ENCODE peak calls at places on chromosomes 1 and 21, in six cellular contexts. X, B, E, H, Q and T are unnamed samples. For H3K4me1, the result is how much of the 10 kb centered on the place peaks cover.

GRCh38 chr1:20109223-20109856 is 10.0 kb downstream of the PLA2G2D start:
- DNase-seq in H (no peak), Q (no peak), E (no peak), X (no peak), B (no peak), T (no peak)

GRCh38 chr21:32370971-32371766 is 21.6 kb downstream of the URB1 start:
- DNase-seq in X (no peak), H (no peak), Q (no peak), B (no peak), E (no peak), T (no peak)

GRCh38 chr1:111747282-111747734 is 8.1 kb upstream of the INKA2 start:
- DNase-seq in X (peak), B (peak), H (no peak), E (peak), Q (no peak), T (peak)

GRCh38 chr1:63322248-63322943 is at the start of gene FOXD3:
- DNase-seq in X (peak), E (peak), B (peak), Q (peak), H (peak), T (peak)

GRCh38 chr1:184513966-184514365 is 127.1 kb downstream of the C1orf21 start:
- DNase-seq in Q (peak), X (peak), H (no peak), E (no peak), B (peak), T (no peak)

GRCh38 chr1:47598357-47598756 is 160.5 kb downstream of the FOXD2 start:
- DNase-seq in H (peak), E (no peak), B (no peak), X (no peak), Q (no peak), T (no peak)

GRCh38 chr21:33578959-33579542 is 9.4 kb downstream of the DONSON start:
- DNase-seq in B (no peak), E (no peak), H (no peak), X (peak), Q (no peak), T (no peak)

GRCh38 chr1:223188618-223189356 is 45.7 kb upstream of the TLR5 start:
- DNase-seq in B (no peak), H (no peak), Q (no peak), X (no peak), E (no peak), T (no peak)

GRCh38 chr1:85027242-85027983 is 20.9 kb downstream of the MCOLN3 start:
- DNase-seq in B (no peak), X (peak), H (no peak), E (no peak), Q (no peak), T (no peak)

GRCh38 chr1:79895573-79895972 is 889.0 kb upstream of the ADGRL4 start:
- DNase-seq in X (no peak), E (no peak), Q (no peak), H (no peak), B (no peak), T (no peak)

GRCh38 chr1:51792864-51793263 is 85.7 kb downstream of the NRDC start:
- DNase-seq in Q (no peak), B (no peak), H (no peak), X (peak), E (no peak), T (no peak)

GRCh38 chr1:62429581-62429980 is 7.3 kb upstream of the USP1 start:
- DNase-seq in B (no peak), E (no peak), X (no peak), H (no peak), Q (no peak), T (no peak)

GRCh38 chr1:11448375-11449085 is 30.4 kb upstream of the DISP3 start:
- DNase-seq in X (peak), H (no peak), E (no peak), B (no peak), Q (no peak), T (no peak)

GRCh38 chr1:158506369-158506987 is 34.5 kb downstream of the OR10R2 start:
- DNase-seq in X (peak), E (peak), B (peak), H (no peak), Q (no peak), T (peak)

GRCh38 chr21:42636535-42636914 is 16.9 kb upstream of the PDE9A start:
- DNase-seq in E (no peak), Q (no peak), X (peak), B (no peak), H (no peak), T (no peak)

GRCh38 chr1:87149166-87150065 is 179.3 kb upstream of the LMO4 start:
- DNase-seq in B (no peak), X (peak), H (no peak), E (no peak), Q (no peak), T (no peak)

GRCh38 chr1:168720839-168721238 is 8.2 kb downstream of the DPT start:
- DNase-seq in H (no peak), X (no peak), Q (no peak), B (no peak), E (no peak), T (no peak)

GRCh38 chr1:19072285-19072981 is 116.0 kb upstream of the IFFO2 start:
- DNase-seq in X (no peak), H (no peak), E (no peak), Q (no peak), B (no peak), T (no peak)
- H3K4me1 ChIP-seq in X (under half), H (under half), E (under half), Q (under half), B (under half), T (half or more)

DNA sequence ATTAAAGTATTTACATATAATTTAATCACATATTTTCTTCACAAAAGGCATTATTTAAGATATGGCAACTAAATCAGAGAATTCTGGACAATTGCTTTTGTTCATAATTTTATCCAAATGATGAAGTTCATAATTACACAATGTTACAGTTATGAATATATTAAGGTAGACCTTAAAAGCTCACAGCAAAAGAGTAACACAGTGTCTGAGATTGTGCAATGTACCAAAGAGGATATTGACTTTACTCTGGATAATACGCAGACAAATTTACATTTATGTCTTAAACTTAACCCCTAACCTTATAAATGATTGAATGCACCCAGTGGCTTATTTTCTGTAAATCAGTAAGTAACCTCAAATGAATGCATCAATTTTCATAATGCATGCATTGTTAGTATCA is 216.2 kb upstream of the SAMSN1 start:
- DNase-seq in Q (no peak), B (no peak), X (no peak), E (no peak), H (no peak), T (no peak)
- H3K4me1 ChIP-seq in Q (under half), B (under half), X (under half), E (under half), H (under half), T (under half)

GRCh38 chr1:58884706-58885661 is 101.1 kb upstream of the JUN start:
- DNase-seq in H (no peak), E (peak), Q (peak), X (no peak), B (no peak), T (peak)
- H3K4me1 ChIP-seq in H (half or more), E (under half), Q (under half), X (under half), B (under half), T (half or more)

GRCh38 chr1:174274452-174274851 is 115.1 kb downstream of the RABGAP1L start:
- DNase-seq in Q (no peak), H (no peak), E (no peak), B (no peak), X (no peak), T (no peak)
- H3K4me1 ChIP-seq in Q (under half), H (under half), E (under half), B (under half), X (under half), T (under half)

GRCh38 chr1:154411525-154411924 is 6.4 kb downstream of the IL6R start:
- DNase-seq in H (no peak), Q (no peak), B (no peak), E (no peak), X (no peak), T (no peak)
- H3K4me1 ChIP-seq in H (half or more), Q (under half), B (under half), E (under half), X (under half), T (under half)

DNA sequence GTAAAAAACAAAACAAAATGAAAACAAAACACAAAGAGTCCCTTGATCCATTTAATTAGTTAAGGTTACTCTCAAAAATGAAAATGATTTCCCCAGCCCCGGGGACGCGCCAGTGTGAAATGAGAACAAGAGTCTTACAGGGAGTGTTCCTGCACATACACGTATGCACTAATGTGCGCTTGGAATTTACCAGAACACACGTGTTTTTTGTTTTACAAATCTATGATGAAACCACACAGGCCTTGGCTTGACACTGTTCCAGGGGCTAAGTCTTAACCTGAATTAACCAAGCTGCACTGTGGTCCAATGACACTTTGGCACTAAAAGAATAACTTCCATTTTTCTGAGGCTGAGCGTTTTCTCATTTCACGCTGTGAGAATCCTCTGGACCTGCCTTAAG is 63.7 kb downstream of the SLC45A1 start:
- DNase-seq in H (no peak), X (no peak), B (no peak), E (no peak), Q (peak), T (no peak)
- H3K4me1 ChIP-seq in H (half or more), X (half or more), B (under half), E (half or more), Q (half or more), T (under half)

DNA sequence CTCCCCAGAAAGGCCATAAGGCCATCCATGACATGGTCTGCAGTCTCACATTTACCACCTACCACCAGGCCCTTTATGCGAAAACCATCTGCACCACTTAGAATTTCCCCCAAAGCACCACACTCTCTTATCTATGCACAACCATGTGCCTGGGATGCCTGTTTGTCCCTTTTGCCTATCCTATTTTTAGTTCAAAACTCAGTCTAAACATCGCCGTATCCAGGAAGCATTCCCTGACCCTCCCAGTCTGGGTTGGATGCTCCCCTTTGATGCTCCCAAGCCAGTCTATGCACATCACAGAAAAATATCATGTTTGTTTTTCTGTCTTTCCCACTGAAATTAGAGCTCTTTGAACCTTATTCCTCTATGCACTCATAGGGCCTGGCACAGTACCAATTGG is 6.6 kb downstream of the MPL start:
- DNase-seq in H (no peak), E (no peak), B (no peak), X (no peak), Q (no peak), T (no peak)
- H3K4me1 ChIP-seq in H (under half), E (under half), B (under half), X (under half), Q (under half), T (under half)